ENCODE peak calls at places on chromosomes 13 and 19, in seven cellular contexts. I is pancreas; A is stimulated activated CD4-positive, alpha-beta T cell treated with anti-CD3 and anti-CD28 coated beads, Interleukin-4, amount 100 ng/mL, for 1 hour; J is astrocyte; U is endothelial cell; N is RPMI7951; V is ascending aorta. O is an unnamed sample.

GRCh38 chr19:13164370-13165090 is 14.3 kb downstream of the IER2 start:
- DNase-seq in N (peak; percentile 89), A (no peak), V (no peak), I (peak; percentile 62), J (no peak), U (peak; percentile 92), O (peak; percentile 72)

GRCh38 chr19:14061081-14061749 is 661 bp downstream of the PALM3 start:
- DNase-seq in A (no peak), J (peak; percentile 45), I (peak; percentile 66), V (no peak), N (no peak), U (no peak), O (no peak)

GRCh38 chr13:50584856-50585580 is 258.5 kb downstream of the DLEU7 start:
- DNase-seq in V (no peak), J (no peak), U (no peak), N (no peak), A (no peak), I (no peak), O (no peak)

GRCh38 chr13:27338816-27339215 is 68.2 kb downstream of the RASL11A start:
- DNase-seq in J (no peak), A (no peak), V (no peak), I (no peak), U (peak; percentile 38), N (peak; percentile 14), O (no peak)

GRCh38 chr13:83884141-83884540 is 1.9 kb upstream of the SLITRK1 start:
- DNase-seq in U (no peak), N (no peak), J (no peak), V (no peak), A (no peak), I (no peak), O (no peak)

GRCh38 chr13:46479691-46480090 is 73.3 kb upstream of the LRCH1 start:
- DNase-seq in J (no peak), I (no peak), N (no peak), U (no peak), A (no peak), V (no peak), O (no peak)

GRCh38 chr13:108981407-108981806 is 352.0 kb downstream of the MYO16 start:
- DNase-seq in U (no peak), V (no peak), N (no peak), A (no peak), I (no peak), J (no peak), O (no peak)

GRCh38 chr13:50588736-50589135 is 254.8 kb downstream of the DLEU7 start:
- DNase-seq in N (peak; percentile 31), U (no peak), A (no peak), I (no peak), V (no peak), J (peak; percentile 40), O (no peak)

GRCh38 chr19:30148803-30149202 is 206.8 kb downstream of the URI1 start:
- DNase-seq in U (no peak), V (no peak), J (no peak), A (no peak), N (no peak), I (no peak), O (no peak)

GRCh38 chr19:5434351-5434917 is 20.8 kb upstream of the ZNRF4 start:
- DNase-seq in J (peak; percentile 22), I (no peak), U (no peak), A (no peak), N (peak; percentile 17), V (no peak), O (no peak)

GRCh38 chr19:35030257-35031071 is at the start of gene SCN1B:
- DNase-seq in U (peak; percentile 70), A (peak; percentile 75), J (peak; percentile 33), N (peak; percentile 75), V (no peak), I (peak; percentile 69), O (peak; percentile 81)

GRCh38 chr13:51519839-51520238 is 64.4 kb upstream of the WDFY2 start:
- DNase-seq in N (no peak), U (no peak), J (peak; percentile 22), V (no peak), I (no peak), A (no peak), O (no peak)

GRCh38 chr19:33193864-33194362 is at the start of gene LRP3:
- DNase-seq in V (no peak), J (no peak), N (no peak), U (no peak), I (peak; percentile 42), A (no peak), O (no peak)

GRCh38 chr19:8237026-8237425 is 27.9 kb downstream of the CERS4 start:
- DNase-seq in U (no peak), I (no peak), A (no peak), J (no peak), V (no peak), N (no peak), O (no peak)

GRCh38 chr13:112777637-112778406 is 88.0 kb downstream of the ATP11A start:
- DNase-seq in A (no peak), N (no peak), I (no peak), U (no peak), V (no peak), J (no peak), O (peak; percentile 57)

GRCh38 chr13:89726690-89727435 is 1620.6 kb upstream of the MIR17HG start:
- DNase-seq in I (no peak), N (no peak), A (no peak), V (no peak), U (no peak), J (peak; percentile 83), O (no peak)

O was measured in tibial artery.